ENCODE peak calls at places on chromosome 6, in ten cellular contexts. T, N, A, I, E, W, D, Y, F and Q are unnamed samples.

GRCh38 chr6:90083891-90084290 is 189.6 kb downstream of the GJA10 start:
- DNase-seq in T (no peak), N (no peak), A (no peak), I (no peak), E (peak), W (no peak), D (no peak), Y (no peak), F (no peak), Q (peak)

GRCh38 chr6:56491606-56492328 is 150.9 kb downstream of the DST start:
- DNase-seq in T (no peak), N (no peak), A (no peak), I (no peak), E (no peak), W (no peak), D (peak), Y (no peak), F (no peak), Q (no peak)

GRCh38 chr6:143675327-143675900 is 2.4 kb upstream of the PHACTR2 start:
- DNase-seq in T (no peak), N (no peak), A (no peak), I (no peak), E (no peak), W (no peak), D (no peak), Y (no peak), F (no peak), Q (no peak)

GRCh38 chr6:159105716-159106115 is 60.9 kb upstream of the TAGAP start:
- DNase-seq in T (no peak), N (no peak), A (no peak), I (no peak), E (no peak), W (no peak), D (no peak), Y (no peak), F (no peak), Q (no peak)

GRCh38 chr6:87384449-87384848 is 23.3 kb upstream of the CFAP206 start:
- DNase-seq in T (no peak), N (no peak), A (no peak), I (no peak), E (no peak), W (no peak), D (no peak), Y (no peak), F (no peak), Q (no peak)

GRCh38 chr6:155418017-155418749 is 37.5 kb downstream of the NOX3 start:
- DNase-seq in T (no peak), N (peak), A (peak), I (no peak), E (peak), W (peak), D (peak), Y (no peak), F (peak), Q (peak)

GRCh38 chr6:5205035-5205469 is 55.7 kb downstream of the LYRM4 start:
- DNase-seq in T (no peak), N (no peak), A (no peak), I (no peak), E (no peak), W (no peak), D (no peak), Y (no peak), F (no peak), Q (no peak)

GRCh38 chr6:40806479-40806878 is 219.3 kb upstream of the LRFN2 start:
- DNase-seq in T (no peak), N (no peak), A (no peak), I (no peak), E (no peak), W (no peak), D (no peak), Y (no peak), F (no peak), Q (no peak)

GRCh38 chr6:154504865-154505449 is 5.5 kb downstream of the CNKSR3 start:
- DNase-seq in T (no peak), N (no peak), A (no peak), I (no peak), E (no peak), W (no peak), D (no peak), Y (no peak), F (no peak), Q (no peak)

GRCh38 chr6:156634971-156635371 is 142.2 kb upstream of the ARID1B start:
- DNase-seq in T (no peak), N (no peak), A (no peak), I (no peak), E (no peak), W (no peak), D (no peak), Y (no peak), F (no peak), Q (no peak)

GRCh38 chr6:110310861-110311446 is 47.2 kb downstream of the METTL24 start:
- DNase-seq in T (no peak), N (no peak), A (no peak), I (no peak), E (no peak), W (no peak), D (no peak), Y (no peak), F (no peak), Q (no peak)

GRCh38 chr6:144378437-144378836 is 93.3 kb downstream of the UTRN start:
- DNase-seq in T (no peak), N (no peak), A (no peak), I (no peak), E (no peak), W (no peak), D (no peak), Y (no peak), F (no peak), Q (no peak)